ENCODE peak calls at places on chromosome 14, in eight cellular contexts. Y, X, K, C, U, D, R and A are unnamed samples.

GRCh38 chr14:100557658-100558057 is 29.6 kb downstream of the BEGAIN start:
- DNase-seq in X (no peak), K (no peak), Y (no peak), R (no peak), U (no peak), C (no peak), D (no peak), A (no peak)

GRCh38 chr14:100138082-100138787 is 21.2 kb downstream of the DEGS2 start:
- DNase-seq in X (no peak), D (no peak), Y (no peak), R (no peak), K (no peak), U (no peak), C (no peak), A (no peak)

GRCh38 chr14:56878766-56879165 is 68.5 kb upstream of the OTX2 start:
- DNase-seq in X (no peak), K (no peak), D (no peak), R (no peak), Y (no peak), C (no peak), U (no peak), A (no peak)

GRCh38 chr14:100577986-100578431 is 9.2 kb downstream of the BEGAIN start:
- DNase-seq in Y (peak; percentile 50), U (no peak), K (no peak), C (no peak), X (no peak), R (no peak), D (no peak), A (no peak)

GRCh38 chr14:103026988-103027387 is 30.4 kb downstream of the CDC42BPB start:
- DNase-seq in C (no peak), U (no peak), D (no peak), Y (no peak), K (no peak), R (no peak), X (no peak), A (no peak)

GRCh38 chr14:52949711-52950409 is 990 bp downstream of the FERMT2 start:
- DNase-seq in U (no peak), Y (peak; percentile 36), C (no peak), R (peak; percentile 44), D (no peak), K (no peak), X (no peak), A (peak; percentile 58)

GRCh38 chr14:77936138-77936639 is 136.3 kb downstream of the ADCK1 start:
- DNase-seq in C (no peak), Y (no peak), U (no peak), X (no peak), R (peak; percentile 66), K (no peak), D (no peak), A (no peak)

GRCh38 chr14:53217283-53217994 is 64.3 kb upstream of the DDHD1 start:
- DNase-seq in U (no peak), R (peak; percentile 70), K (peak; percentile 59), Y (peak; percentile 87), X (peak; percentile 67), D (peak; percentile 28), C (peak; percentile 94), A (peak; percentile 79)

GRCh38 chr14:31219169-31219568 is 11.6 kb upstream of the HECTD1 start:
- DNase-seq in D (no peak), X (no peak), C (no peak), R (no peak), Y (no peak), U (no peak), K (no peak), A (no peak)

GRCh38 chr14:100173353-100173752 is 13.9 kb upstream of the DEGS2 start:
- DNase-seq in C (no peak), D (no peak), U (no peak), R (no peak), X (no peak), Y (no peak), K (no peak), A (no peak)

GRCh38 chr14:99596071-99596627 is 7.9 kb downstream of the CCDC85C start:
- DNase-seq in R (no peak), D (no peak), U (no peak), C (no peak), K (no peak), Y (no peak), X (no peak), A (peak; percentile 73)

GRCh38 chr14:71498151-71498734 is 434.0 kb upstream of the RGS6 start:
- DNase-seq in D (no peak), U (no peak), C (no peak), Y (no peak), X (no peak), R (no peak), K (no peak), A (no peak)

GRCh38 chr14:49766839-49767238 is 1.1 kb upstream of the KLHDC2 start:
- DNase-seq in D (no peak), K (no peak), Y (peak; percentile 17), R (no peak), U (no peak), X (no peak), C (no peak), A (no peak)

GRCh38 chr14:72692678-72693077 is 201.2 kb downstream of the DPF3 start:
- DNase-seq in R (no peak), D (no peak), Y (no peak), C (no peak), U (no peak), K (no peak), X (no peak), A (no peak)

GRCh38 chr14:89658977-89659670 is 242.1 kb upstream of the FOXN3 start:
- DNase-seq in Y (no peak), K (no peak), C (no peak), U (no peak), D (no peak), X (no peak), R (no peak), A (no peak)
- H3K9ac ChIP-seq in Y (no peak overlapping the region), K (no peak overlapping the region), C (no peak overlapping the region), U (no peak overlapping the region), D (no peak overlapping the region), X (no peak overlapping the region), R (no peak overlapping the region), A (no peak overlapping the region)

GRCh38 chr14:104687601-104688504 is 1.6 kb upstream of the INF2 start:
- DNase-seq in D (no peak), R (peak; percentile 84), U (no peak), Y (no peak), X (no peak), K (peak; percentile 62), C (no peak), A (no peak)
- TF ChIP-seq POLR2AphosphoS5 in D (no peak), R (peak; percentile 69), U (no peak), Y (no peak), X (no peak), K (peak; percentile 69), C (no peak), A (no peak)

GRCh38 chr14:50936882-50937281 is 7.4 kb downstream of the PYGL start:
- DNase-seq in Y (no peak), X (no peak), R (no peak), D (no peak), U (no peak), K (no peak), C (no peak), A (no peak)
- H3K9ac ChIP-seq in Y (no peak overlapping the region), X (no peak overlapping the region), R (no peak overlapping the region), D (no peak overlapping the region), U (no peak overlapping the region), K (no peak overlapping the region), C (no peak overlapping the region), A (no peak overlapping the region)

DNA sequence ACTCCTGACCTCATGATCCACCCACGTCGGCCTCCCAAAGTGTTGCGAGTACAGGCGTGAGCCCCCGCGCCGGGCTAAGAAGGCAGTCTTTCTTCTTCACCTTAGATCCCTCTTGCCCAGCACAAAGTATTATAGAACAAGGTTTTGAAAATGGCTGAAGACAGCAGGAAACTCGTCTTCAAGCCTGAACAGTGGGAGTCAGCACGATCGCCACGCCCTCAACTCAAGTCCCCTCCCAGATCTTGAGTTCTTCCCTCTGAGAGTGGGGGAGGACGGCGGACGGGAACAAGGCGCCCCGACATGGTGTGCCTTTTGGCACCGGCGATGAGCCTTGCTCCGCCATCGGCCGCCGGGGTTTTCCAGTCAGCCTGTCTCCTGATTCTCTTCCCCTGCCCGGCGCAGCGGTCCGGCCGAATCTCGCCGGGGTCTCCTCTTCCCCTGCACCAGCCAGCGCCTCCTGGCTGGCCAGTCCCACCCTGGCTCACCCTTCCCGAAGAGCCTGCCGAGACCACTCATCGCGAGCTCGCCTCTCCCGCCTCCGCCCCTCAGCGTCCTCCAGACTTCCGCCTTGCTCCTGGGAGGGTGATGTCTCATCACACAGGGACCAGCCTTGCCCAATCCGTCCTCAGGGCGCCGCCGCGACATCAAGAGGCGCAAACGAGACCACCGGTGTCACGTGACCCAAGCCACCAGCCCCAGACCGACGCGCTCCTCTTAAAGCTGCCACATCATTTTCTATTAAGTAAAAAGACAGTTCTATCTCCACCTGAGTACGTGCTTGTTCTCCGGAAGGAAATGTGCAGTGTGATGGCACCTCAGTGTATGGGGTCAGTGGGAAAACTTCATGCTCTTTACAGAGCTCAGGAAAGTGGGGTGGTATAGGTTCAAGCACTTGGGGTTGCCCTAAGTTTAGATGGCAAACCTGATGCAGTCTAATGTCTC is at the start of gene CHMP4A:
- DNase-seq in D (peak; percentile 92), K (peak; percentile 95), R (peak; percentile 100), X (peak; percentile 93), C (peak; percentile 94), U (peak; percentile 86), Y (peak; percentile 94), A (peak; percentile 99)
- TF ChIP-seq POLR2AphosphoS5 in D (peak; percentile 97), K (peak; percentile 90), R (peak; percentile 99), X (no peak), C (peak; percentile 95), U (peak; percentile 91), Y (peak; percentile 95), A (peak; percentile 89)